ENCODE peak calls at places on chromosomes 1 and 21, in four cellular contexts. D is A549, Y is H1, F is HepG2. M is an unnamed sample.

GRCh38 chr1:1014896-1015681 is 1.8 kb downstream of the ISG15 start:
- DNase-seq in D (no peak), Y (no peak), F (no peak), M (no peak)

GRCh38 chr1:104624538-104624937 is 874.8 kb downstream of the AMY1C start:
- DNase-seq in D (no peak), Y (no peak), F (no peak), M (no peak)

GRCh38 chr21:26849428-26850115 is 4.4 kb upstream of the ADAMTS1 start:
- DNase-seq in D (no peak), Y (no peak), F (peak), M (peak)

GRCh38 chr1:4166711-4167110 is 266.6 kb upstream of the C1orf174 start:
- DNase-seq in D (no peak), Y (no peak), F (no peak), M (no peak)

GRCh38 chr1:39478536-39478935 is 12.9 kb upstream of the BMP8A start:
- DNase-seq in D (no peak), Y (no peak), F (no peak), M (no peak)

GRCh38 chr21:34606051-34606450 is 8.9 kb downstream of the RCAN1 start:
- DNase-seq in D (no peak), Y (no peak), F (no peak), M (no peak)

GRCh38 chr1:2097386-2098300 is 47.4 kb downstream of the PRKCZ start:
- DNase-seq in D (no peak), Y (no peak), F (peak), M (no peak)

GRCh38 chr1:207861442-207862177 is 49.3 kb downstream of the CD34 start:
- DNase-seq in D (no peak), Y (no peak), F (no peak), M (no peak)

GRCh38 chr1:52482326-52483004 is 70.4 kb downstream of the TUT4 start:
- DNase-seq in D (no peak), Y (no peak), F (no peak), M (no peak)

GRCh38 chr21:37119421-37120218 is 46.6 kb downstream of the TTC3 start:
- DNase-seq in D (no peak), Y (no peak), F (peak), M (no peak)

GRCh38 chr21:46295996-46296752 is 10.0 kb downstream of the YBEY start:
- DNase-seq in D (no peak), Y (no peak), F (peak), M (peak)

GRCh38 chr1:13908128-13908527 is 208.1 kb downstream of the PRDM2 start:
- DNase-seq in D (no peak), Y (no peak), F (no peak), M (no peak)

GRCh38 chr1:208269338-208269666 is 25.1 kb upstream of the PLXNA2 start:
- DNase-seq in D (no peak), Y (no peak), F (no peak), M (no peak)

GRCh38 chr1:6889875-6890480 is 104.7 kb downstream of the CAMTA1 start:
- DNase-seq in D (peak), Y (no peak), F (peak), M (peak)

GRCh38 chr1:231165371-231165770 is 3.5 kb downstream of the TRIM67 start:
- DNase-seq in D (no peak), Y (no peak), F (no peak), M (no peak)

GRCh38 chr1:214623430-214623829 is 20.4 kb downstream of the CENPF start:
- DNase-seq in D (no peak), Y (no peak), F (no peak), M (no peak)

GRCh38 chr1:111406325-111406768 is 21.2 kb downstream of the OVGP1 start:
- DNase-seq in D (no peak), Y (no peak), F (no peak), M (no peak)

GRCh38 chr21:35963920-35964451 is 96.3 kb downstream of the SETD4 start:
- DNase-seq in D (no peak), Y (no peak), F (no peak), M (peak)

GRCh38 chr1:29382851-29383588 is 146.7 kb downstream of the PTPRU start:
- DNase-seq in D (no peak), Y (no peak), F (no peak), M (no peak)

GRCh38 chr1:2304921-2305681 is 77.0 kb downstream of the SKI start:
- DNase-seq in D (no peak), Y (no peak), F (no peak), M (no peak)

GRCh38 chr21:45488839-45489479 is 53.3 kb downstream of the SLC19A1 start:
- DNase-seq in D (no peak), Y (peak), F (no peak), M (no peak)

GRCh38 chr1:167683641-167684502 is 37.9 kb upstream of the MPZL1 start:
- DNase-seq in D (no peak), Y (peak), F (no peak), M (no peak)

GRCh38 chr1:75708910-75709309 is 15.6 kb upstream of the ACADM start:
- DNase-seq in D (no peak), Y (no peak), F (no peak), M (no peak)

GRCh38 chr1:28257736-28258135 is 1.6 kb upstream of the SESN2 start:
- DNase-seq in D (no peak), Y (no peak), F (no peak), M (no peak)

GRCh38 chr1:91201174-91201573 is 179.3 kb upstream of the ZNF644 start:
- DNase-seq in D (no peak), Y (no peak), F (no peak), M (no peak)

GRCh38 chr1:64624859-64625258 is 120.0 kb upstream of the RAVER2 start:
- DNase-seq in D (no peak), Y (no peak), F (no peak), M (no peak)

GRCh38 chr1:116877369-116877768 is 32.3 kb upstream of the PTGFRN start:
- DNase-seq in D (no peak), Y (no peak), F (no peak), M (no peak)

GRCh38 chr1:189782280-189782679 is 695.4 kb downstream of the BRINP3 start:
- DNase-seq in D (no peak), Y (no peak), F (no peak), M (no peak)

GRCh38 chr1:36008546-36009197 is 75.2 kb upstream of the TEKT2 start:
- DNase-seq in D (peak), Y (no peak), F (peak), M (no peak)

GRCh38 chr1:169456029-169456428 is 28.8 kb upstream of the CCDC181 start:
- DNase-seq in D (no peak), Y (no peak), F (no peak), M (no peak)

GRCh38 chr21:35849131-35849530 is 211.2 kb downstream of the SETD4 start:
- DNase-seq in D (no peak), Y (no peak), F (no peak), M (no peak)

GRCh38 chr21:26909972-26910371 is 56.9 kb downstream of the ADAMTS5 start:
- DNase-seq in D (no peak), Y (peak), F (no peak), M (no peak)

GRCh38 chr1:235253219-235253640 is 74.7 kb downstream of the ARID4B start:
- DNase-seq in D (peak), Y (peak), F (peak), M (peak)

DNA sequence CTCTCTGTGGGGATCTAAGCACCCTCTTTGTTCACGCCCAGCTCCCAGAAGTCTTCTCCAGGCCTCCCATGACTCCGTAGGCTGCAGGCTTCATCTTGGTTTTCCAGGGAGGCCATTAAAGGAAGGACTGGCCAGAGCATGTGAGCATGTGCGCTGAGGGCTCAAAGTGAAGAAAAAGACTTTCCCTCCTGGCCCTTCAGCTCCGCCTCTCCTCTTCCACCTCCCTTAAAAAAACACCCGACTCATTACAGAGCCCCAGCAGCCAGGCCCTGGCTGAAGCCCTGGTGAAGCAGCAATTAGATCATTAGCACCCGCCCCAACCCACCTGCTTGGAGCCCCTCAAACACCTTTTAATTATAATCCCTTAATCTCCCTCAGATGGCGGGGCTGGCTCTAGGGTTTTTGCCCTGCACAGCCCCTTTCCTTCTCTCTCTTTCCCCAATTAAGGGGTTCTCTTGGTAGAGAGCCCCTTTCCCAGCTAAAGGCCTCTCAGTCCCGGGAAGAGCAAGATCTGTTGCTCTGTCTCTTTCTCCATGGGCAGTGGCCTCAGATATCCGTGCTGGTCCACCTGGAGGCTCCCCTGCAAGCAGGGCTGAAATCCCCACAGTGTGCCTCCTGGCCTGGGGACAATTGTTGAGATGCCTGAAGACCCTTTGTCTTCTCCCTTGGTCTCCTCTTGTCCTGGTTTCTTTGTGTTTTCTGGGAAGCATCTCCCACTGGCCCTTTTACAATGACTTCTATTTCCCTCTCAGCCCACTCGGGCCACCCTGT is 30.5 kb downstream of the RHBG start:
- DNase-seq in D (no peak), Y (no peak), F (no peak), M (peak)
- TF ChIP-seq RNF2 in D (no peak), Y (no peak), F (no peak), M (no peak)

GRCh38 chr1:33615546-33615945 is 143.1 kb downstream of the ZSCAN20 start:
- DNase-seq in D (no peak), Y (no peak), F (no peak), M (no peak)

GRCh38 chr1:33623811-33624210 is 151.4 kb downstream of the ZSCAN20 start:
- DNase-seq in D (no peak), Y (no peak), F (no peak), M (no peak)

GRCh38 chr1:33616780-33617179 is 144.3 kb downstream of the ZSCAN20 start:
- DNase-seq in D (no peak), Y (no peak), F (no peak), M (no peak)

GRCh38 chr1:33617451-33617850 is 145.0 kb downstream of the ZSCAN20 start:
- DNase-seq in D (no peak), Y (no peak), F (no peak), M (no peak)

DNA sequence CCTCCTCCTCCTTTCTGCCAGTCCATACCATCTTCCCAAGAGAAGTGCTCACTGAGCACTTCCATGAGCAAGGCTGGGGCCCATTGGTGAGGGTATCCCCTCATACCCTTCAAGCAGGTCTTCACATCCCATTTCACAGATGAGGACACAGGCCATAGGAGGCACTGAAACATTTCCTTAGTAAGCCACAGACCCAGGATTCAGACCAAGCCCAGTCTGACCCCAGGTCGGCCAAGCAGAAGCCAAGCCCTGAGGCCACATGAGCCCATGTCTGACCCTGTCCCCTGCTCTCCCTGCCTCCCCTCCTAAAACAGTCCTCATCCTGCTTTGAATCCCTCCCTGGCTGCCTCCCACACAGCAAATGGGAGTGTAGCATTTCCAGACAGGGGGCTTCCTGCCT is 146.2 kb downstream of the ZSCAN20 start:
- DNase-seq in D (no peak), Y (no peak), F (no peak), M (no peak)
- TF ChIP-seq RNF2 in D (no peak), Y (no peak), F (no peak), M (no peak)

DNA sequence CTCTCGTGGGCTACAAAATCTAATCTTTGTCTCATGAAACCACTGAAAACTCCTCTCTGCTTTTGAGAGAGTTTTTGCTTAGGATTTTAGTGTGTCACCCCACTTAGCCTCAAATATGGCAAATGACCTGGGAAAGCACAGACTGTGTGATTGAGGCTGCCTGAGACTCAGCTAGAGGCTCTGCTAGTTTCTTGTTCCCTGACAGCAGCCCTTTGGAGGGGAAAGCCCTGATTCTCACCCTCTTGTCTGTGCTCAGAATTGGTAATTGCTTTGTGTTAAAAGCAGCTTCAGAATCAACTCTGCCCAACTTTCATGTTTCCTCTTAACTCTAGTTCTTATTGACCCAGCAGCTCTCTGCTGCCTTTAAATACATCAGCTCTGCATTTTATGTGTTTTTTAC is 85.6 kb upstream of the ZP4 start:
- DNase-seq in D (no peak), Y (no peak), F (no peak), M (no peak)
- TF ChIP-seq RNF2 in D (no peak), Y (no peak), F (no peak), M (no peak)

DNA sequence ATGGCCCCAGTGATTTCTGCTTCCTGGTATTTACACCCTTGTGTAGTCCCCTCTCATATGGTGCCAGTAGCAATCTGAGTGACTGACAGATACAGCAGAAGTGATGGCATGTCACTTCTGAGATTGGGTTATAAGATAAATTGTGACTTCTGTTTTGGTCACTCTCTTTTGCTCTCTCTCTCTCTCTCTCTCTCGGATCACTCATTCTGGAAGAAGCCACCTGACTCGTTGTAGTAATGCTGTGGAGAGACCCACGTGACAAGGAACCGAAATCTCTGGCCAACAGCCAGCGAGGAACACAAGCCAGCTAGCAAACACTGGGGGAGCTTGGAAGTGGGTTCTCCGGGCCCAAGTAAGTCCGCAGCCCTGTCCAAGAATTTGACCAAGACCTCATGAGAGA is 96.1 kb upstream of the MARK1 start:
- DNase-seq in D (no peak), Y (no peak), F (no peak), M (no peak)
- TF ChIP-seq RNF2 in D (no peak), Y (no peak), F (no peak), M (no peak)

GRCh38 chr1:185595835-185596667 is 138.1 kb upstream of the HMCN1 start:
- DNase-seq in D (peak), Y (peak), F (peak), M (peak)
- TF ChIP-seq RNF2 in D (no peak), Y (no peak), F (no peak), M (no peak)

GRCh38 chr1:8712413-8713229 is 104.8 kb downstream of the RERE start:
- DNase-seq in D (peak), Y (no peak), F (peak), M (no peak)
- TF ChIP-seq RNF2 in D (no peak), Y (no peak), F (no peak), M (no peak)

GRCh38 chr1:19390901-19391595 is 78.9 kb downstream of the SLC66A1 start:
- DNase-seq in D (peak), Y (no peak), F (no peak), M (peak)
- TF ChIP-seq RNF2 in D (no peak), Y (no peak), F (no peak), M (no peak)

DNA sequence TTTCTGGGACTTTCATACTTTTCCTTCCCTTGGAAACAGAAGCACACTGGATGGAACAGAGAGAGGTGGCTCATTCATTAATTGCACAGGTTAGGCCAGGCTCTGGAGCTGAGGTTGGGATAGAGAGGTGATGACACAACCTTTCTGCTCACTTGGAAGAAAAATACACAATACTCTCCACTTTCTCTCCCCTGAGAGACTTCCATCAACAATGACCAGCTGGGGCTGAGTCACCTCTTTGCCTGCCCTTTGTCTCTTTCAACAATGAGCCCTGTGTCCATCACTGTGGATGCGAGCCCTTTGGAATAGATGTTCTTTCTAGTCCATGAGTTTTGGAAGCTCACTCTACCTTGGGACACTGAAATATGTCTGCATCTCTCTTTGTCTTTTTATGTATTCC is 43.1 kb downstream of the ATP2B4 start:
- DNase-seq in D (peak), Y (no peak), F (peak), M (no peak)
- TF ChIP-seq RNF2 in D (no peak), Y (no peak), F (no peak), M (no peak)

GRCh38 chr1:154877370-154877974 is 7.4 kb upstream of the KCNN3 start:
- DNase-seq in D (no peak), Y (no peak), F (peak), M (no peak)
- TF ChIP-seq RNF2 in D (no peak), Y (no peak), F (no peak), M (no peak)